ENCODE peak calls at places on chromosomes 3 and 15, in seven cellular contexts. A is cardiac fibroblast; Q is activated CD4-positive, alpha-beta T cell treated with anti-CD3 and anti-CD28 coated beads, Interleukin-2, amount 50 U/mL, for 1 hour; N is globus pallidus; E is CD4-positive, alpha-beta memory T cell; X is heart left ventricle; J is Kasumi-1. L is an unnamed sample.

GRCh38 chr3:106728315-106728821 is 648.9 kb upstream of the CCDC54 start:
- DNase-seq in A (peak), Q (no peak), N (peak), E (no peak), X (no peak), J (no peak), L (no peak)

GRCh38 chr15:42735382-42736165 is 1.4 kb downstream of the CDAN1 start:
- DNase-seq in A (no peak), Q (no peak), N (no peak), E (no peak), X (no peak), J (no peak), L (no peak)

GRCh38 chr3:177589921-177590336 is 392.6 kb upstream of the TBL1XR1 start:
- DNase-seq in A (peak), Q (no peak), N (no peak), E (no peak), X (no peak), J (no peak), L (no peak)

GRCh38 chr3:108907194-108907593 is 46.5 kb downstream of the GUCA1C start:
- DNase-seq in A (no peak), Q (no peak), N (no peak), E (no peak), X (no peak), J (no peak), L (no peak)

GRCh38 chr3:71208273-71209095 is 375.0 kb downstream of the FOXP1 start:
- DNase-seq in A (peak), Q (no peak), N (no peak), E (no peak), X (no peak), J (peak), L (no peak)

GRCh38 chr3:197906023-197906849 is 43.8 kb upstream of the RPL35A start:
- DNase-seq in A (peak), Q (peak), N (peak), E (peak), X (peak), J (peak), L (peak)

GRCh38 chr15:73650387-73651126 is 17.4 kb upstream of the NPTN start:
- DNase-seq in A (peak), Q (no peak), N (no peak), E (no peak), X (no peak), J (peak), L (no peak)

GRCh38 chr3:143276592-143276991 is 157.0 kb downstream of the CHST2 start:
- DNase-seq in A (peak), Q (no peak), N (no peak), E (no peak), X (no peak), J (no peak), L (no peak)

GRCh38 chr3:39408493-39409372 is 2.2 kb downstream of the RPSA start:
- DNase-seq in A (no peak), Q (peak), N (no peak), E (no peak), X (no peak), J (no peak), L (no peak)

GRCh38 chr3:17221529-17221928 is 336.8 kb downstream of the PLCL2 start:
- DNase-seq in A (no peak), Q (no peak), N (no peak), E (no peak), X (no peak), J (no peak), L (no peak)

GRCh38 chr15:68364028-68364659 is 67.8 kb downstream of the ITGA11 start:
- DNase-seq in A (peak), Q (no peak), N (peak), E (no peak), X (peak), J (no peak), L (no peak)

GRCh38 chr3:15040844-15041243 is 24.3 kb downstream of the MRPS25 start:
- DNase-seq in A (peak), Q (no peak), N (no peak), E (no peak), X (no peak), J (no peak), L (no peak)

GRCh38 chr3:10520118-10520517 is 14.7 kb upstream of the ATP2B2 start:
- DNase-seq in A (no peak), Q (no peak), N (no peak), E (no peak), X (no peak), J (no peak), L (no peak)

GRCh38 chr15:70094690-70095311 is 2.9 kb downstream of the TLE3 start:
- DNase-seq in A (peak), Q (no peak), N (no peak), E (no peak), X (no peak), J (peak), L (no peak)

GRCh38 chr15:69272139-69272538 is 26.6 kb upstream of the PAQR5 start:
- DNase-seq in A (no peak), Q (no peak), N (no peak), E (no peak), X (no peak), J (no peak), L (no peak)

GRCh38 chr3:108505811-108506210 is 4.6 kb downstream of the MYH15 start:
- DNase-seq in A (no peak), Q (no peak), N (no peak), E (no peak), X (no peak), J (no peak), L (no peak)

GRCh38 chr3:127750226-127751031 is 71.9 kb downstream of the MGLL start:
- DNase-seq in A (peak), Q (no peak), N (no peak), E (no peak), X (no peak), J (peak), L (no peak)